ENCODE peak calls at places on chromosomes 13 and 19, in eight cellular contexts. T is vagina, V is glutamatergic neuron, P is prostate gland, M is astrocyte of the spinal cord, H is mesothelial cell of epicardium, U is omental fat pad, I is Calu3. F is an unnamed sample.

GRCh38 chr19:12648088-12648487 is 18.5 kb downstream of the MAN2B1 start:
- DNase-seq in T (no peak), V (no peak), P (no peak), M (no peak), H (no peak), U (no peak), I (no peak), F (no peak)

GRCh38 chr19:1952635-1953034 is 11.7 kb downstream of the CSNK1G2 start:
- DNase-seq in T (no peak), V (no peak), P (no peak), M (no peak), H (no peak), U (no peak), I (no peak), F (no peak)

GRCh38 chr13:95660981-95661581 is 15.9 kb upstream of the DNAJC3 start:
- DNase-seq in T (no peak), V (no peak), P (no peak), M (peak; percentile 53), H (no peak), U (no peak), I (peak; percentile 8), F (no peak)

GRCh38 chr19:3179739-3180293 is 1.2 kb downstream of the S1PR4 start:
- DNase-seq in T (no peak), V (no peak), P (no peak), M (no peak), H (no peak), U (no peak), I (no peak), F (no peak)

GRCh38 chr19:31338069-31338767 is 11.0 kb downstream of the TSHZ3 start:
- DNase-seq in T (no peak), V (peak; percentile 83), P (peak; percentile 25), M (peak; percentile 73), H (no peak), U (no peak), I (no peak), F (peak; percentile 43)

GRCh38 chr19:13850910-13851753 is 25.8 kb upstream of the NANOS3 start:
- DNase-seq in T (peak; percentile 96), V (no peak), P (peak; percentile 87), M (peak; percentile 98), H (no peak), U (peak; percentile 81), I (peak; percentile 91), F (no peak)

GRCh38 chr13:34701919-34702318 is 240.2 kb upstream of the NBEA start:
- DNase-seq in T (no peak), V (no peak), P (no peak), M (no peak), H (no peak), U (no peak), I (no peak), F (no peak)

GRCh38 chr19:43224855-43225253 is 19.4 kb upstream of the PSG4 start:
- DNase-seq in T (no peak), V (no peak), P (no peak), M (no peak), H (no peak), U (no peak), I (no peak), F (no peak)

GRCh38 chr13:47672982-47673670 is 327.9 kb downstream of the SUCLA2 start:
- DNase-seq in T (no peak), V (no peak), P (no peak), M (peak; percentile 93), H (no peak), U (no peak), I (no peak), F (no peak)

GRCh38 chr19:55113570-55114039 is 3.8 kb downstream of the PPP1R12C start:
- DNase-seq in T (peak; percentile 96), V (peak; percentile 83), P (peak; percentile 37), M (peak; percentile 91), H (peak; percentile 64), U (peak; percentile 73), I (no peak), F (no peak)

GRCh38 chr19:11100064-11100463 is 10.8 kb downstream of the LDLR start:
- DNase-seq in T (no peak), V (no peak), P (no peak), M (no peak), H (no peak), U (no peak), I (no peak), F (no peak)
- TF ChIP-seq CTCF in T (no peak), V (no peak), P (no peak), M (no peak), H (no peak), U (no peak), I (no peak), F (no peak)

GRCh38 chr19:289651-290538 is 1.3 kb downstream of the PLPP2 start:
- DNase-seq in T (no peak), V (no peak), P (peak; percentile 64), M (peak; percentile 65), H (no peak), U (no peak), I (peak; percentile 83), F (no peak)

GRCh38 chr19:290539-291521 is at the start of gene PLPP2:
- DNase-seq in T (no peak), V (no peak), P (peak; percentile 88), M (peak; percentile 33), H (no peak), U (no peak), I (peak; percentile 91), F (peak; percentile 58)

GRCh38 chr19:292281-292884 is 1.2 kb upstream of the PLPP2 start:
- DNase-seq in T (no peak), V (no peak), P (no peak), M (no peak), H (no peak), U (no peak), I (no peak), F (no peak)

GRCh38 chr19:292951-293350 is 1.7 kb upstream of the PLPP2 start:
- DNase-seq in T (no peak), V (no peak), P (no peak), M (no peak), H (no peak), U (no peak), I (no peak), F (no peak)

GRCh38 chr19:291561-292280 is 518 bp upstream of the PLPP2 start:
- DNase-seq in T (no peak), V (no peak), P (no peak), M (no peak), H (no peak), U (no peak), I (no peak), F (no peak)
- TF ChIP-seq CTCF in T (no peak), V (no peak), P (no peak), M (no peak), H (no peak), U (no peak), I (no peak), F (no peak)

DNA sequence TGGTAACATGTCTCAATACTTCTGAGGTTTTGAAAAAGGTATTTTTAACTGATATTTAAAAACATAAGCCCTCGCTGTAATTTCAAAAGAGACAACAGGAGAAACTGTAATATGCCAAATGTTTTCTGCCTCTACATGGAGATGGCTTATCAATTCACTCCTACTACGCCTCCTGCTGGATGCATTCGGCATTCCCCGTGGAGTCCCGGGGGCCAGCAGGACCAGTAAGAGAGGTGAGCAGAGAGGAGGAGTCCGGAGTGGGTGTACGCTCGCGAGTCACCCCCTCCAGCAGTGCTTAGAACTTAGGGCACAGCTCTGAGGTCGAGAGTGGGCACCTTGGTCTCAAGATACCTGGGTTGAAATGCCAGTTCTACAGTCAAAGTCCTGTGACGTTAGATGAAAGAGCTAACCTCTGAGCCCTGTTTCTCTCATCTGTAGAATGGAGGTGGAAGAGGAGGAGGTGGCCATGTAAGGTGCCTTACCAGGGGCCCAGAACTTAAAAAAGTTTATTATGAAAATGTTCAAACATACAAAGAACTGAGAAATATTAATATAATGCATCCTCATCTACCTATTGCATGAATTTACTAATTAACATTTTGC is 110.2 kb downstream of the STK24 start:
- DNase-seq in T (no peak), V (peak; percentile 83), P (no peak), M (peak; percentile 61), H (no peak), U (no peak), I (peak; percentile 34), F (peak; percentile 37)
- TF ChIP-seq CTCF in T (no peak), V (peak; percentile 72), P (peak; percentile 10), M (peak; percentile 80), H (no peak), U (no peak), I (no peak), F (peak; percentile 66)

GRCh38 chr13:54950546-54950945 is 1921.9 kb downstream of the OLFM4 start:
- DNase-seq in T (no peak), V (no peak), P (no peak), M (no peak), H (no peak), U (no peak), I (no peak), F (no peak)
- TF ChIP-seq CTCF in T (no peak), V (no peak), P (no peak), M (no peak), H (no peak), U (no peak), I (no peak), F (peak; percentile 11)

F was measured in progenitor cell of endocrine pancreas.